ENCODE peak calls at places on chromosomes 13 and 19, in four cellular contexts. U is gastrocnemius medialis, L is adrenal gland, B is Peyer's patch. W is an unnamed sample.

GRCh38 chr19:44925114-44925891 is 10.9 kb downstream of the APOC1 start:
- DNase-seq in U (peak), L (peak), B (peak), W (peak)

GRCh38 chr19:18796239-18796638 is 5.1 kb upstream of the COMP start:
- DNase-seq in U (no peak), L (no peak), B (no peak), W (no peak)

GRCh38 chr19:1884719-1885334 is 469 bp downstream of the ABHD17A start:
- DNase-seq in U (no peak), L (no peak), B (no peak), W (no peak)

GRCh38 chr13:32243695-32244094 is 71.5 kb downstream of the ZAR1L start:
- DNase-seq in U (no peak), L (no peak), B (no peak), W (no peak)

GRCh38 chr13:40026174-40026585 is 370.7 kb downstream of the COG6 start:
- DNase-seq in U (no peak), L (no peak), B (no peak), W (no peak)

GRCh38 chr13:85497652-85498051 is 301.6 kb downstream of the SLITRK6 start:
- DNase-seq in U (no peak), L (no peak), B (no peak), W (no peak)

GRCh38 chr13:30340367-30341184 is 33.2 kb upstream of the KATNAL1 start:
- DNase-seq in U (peak), L (peak), B (peak), W (peak)

GRCh38 chr13:77040076-77040475 is 13.1 kb upstream of the FBXL3 start:
- DNase-seq in U (no peak), L (no peak), B (no peak), W (no peak)

GRCh38 chr13:68047889-68048288 is 817.8 kb upstream of the PCDH9 start:
- DNase-seq in U (no peak), L (no peak), B (no peak), W (no peak)

GRCh38 chr13:104357672-104358314 is 1291.6 kb upstream of the SLC10A2 start:
- DNase-seq in U (no peak), L (no peak), B (no peak), W (no peak)

GRCh38 chr19:48480151-48480475 is 10.9 kb downstream of the CYTH2 start:
- DNase-seq in U (peak), L (no peak), B (peak), W (no peak)

GRCh38 chr13:24118576-24118975 is 41.9 kb upstream of the SPATA13 start:
- DNase-seq in U (no peak), L (no peak), B (no peak), W (no peak)

GRCh38 chr19:33484226-33484774 is 37.3 kb downstream of the PEPD start:
- DNase-seq in U (no peak), L (no peak), B (no peak), W (no peak)

GRCh38 chr13:26956532-26957142 is 196.1 kb upstream of the GPR12 start:
- DNase-seq in U (no peak), L (no peak), B (peak), W (peak)

GRCh38 chr13:105346141-105346766 is 1189.2 kb downstream of the EFNB2 start:
- DNase-seq in U (no peak), L (no peak), B (no peak), W (no peak)

GRCh38 chr19:1725100-1726064 is 27.9 kb upstream of the ONECUT3 start:
- DNase-seq in U (no peak), L (peak), B (no peak), W (no peak)

GRCh38 chr13:33277946-33278345 is 7.6 kb downstream of the STARD13 start:
- DNase-seq in U (no peak), L (no peak), B (no peak), W (no peak)

DNA sequence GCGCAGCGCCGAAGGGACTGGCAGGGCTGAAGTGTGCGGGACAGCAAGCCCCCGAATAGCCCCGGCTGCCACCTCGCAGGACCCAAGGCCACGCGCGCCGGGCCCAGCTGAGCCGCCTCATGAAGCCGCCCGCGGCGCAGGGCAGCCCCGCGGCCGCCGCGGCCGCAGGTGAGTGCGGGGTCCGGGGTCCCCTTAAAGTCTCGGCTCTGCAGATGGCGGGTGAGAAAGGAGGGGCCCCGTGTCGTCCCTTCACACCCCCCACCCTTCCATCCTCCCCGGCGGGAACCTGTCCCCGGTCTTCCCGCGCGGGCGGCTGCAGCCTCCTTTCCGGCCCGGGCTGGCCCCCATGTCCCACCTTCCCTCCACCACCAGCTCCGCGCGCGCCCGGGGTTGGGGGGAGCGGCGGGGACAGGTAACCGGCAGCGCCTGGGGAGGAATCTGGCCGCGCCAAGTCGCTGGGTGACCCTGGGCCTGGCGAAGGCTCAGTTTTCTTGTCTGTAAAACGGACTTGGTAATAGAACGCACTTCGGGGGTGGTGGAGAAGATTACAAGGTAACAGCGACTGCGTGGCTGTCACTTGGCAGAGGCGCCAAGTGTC is 338 bp downstream of the RGCC start:
- DNase-seq in U (no peak), L (no peak), B (peak), W (peak)
- TF ChIP-seq POLR2A in U (no peak), L (no peak), B (no peak), W (no peak)

GRCh38 chr13:50990050-50990449 is 80.5 kb downstream of the RNASEH2B start:
- DNase-seq in U (no peak), L (no peak), B (no peak), W (no peak)

GRCh38 chr13:50990540-50991506 is 81.2 kb downstream of the RNASEH2B start:
- DNase-seq in U (no peak), L (peak), B (peak), W (no peak)

GRCh38 chr13:50993371-50993770 is 83.8 kb downstream of the RNASEH2B start:
- DNase-seq in U (no peak), L (no peak), B (no peak), W (no peak)

GRCh38 chr13:50993908-50994307 is 84.3 kb downstream of the RNASEH2B start:
- DNase-seq in U (no peak), L (no peak), B (no peak), W (no peak)

GRCh38 chr13:50991624-50992610 is 82.3 kb downstream of the RNASEH2B start:
- DNase-seq in U (no peak), L (no peak), B (no peak), W (peak)
- TF ChIP-seq POLR2A in U (no peak), L (no peak), B (no peak), W (no peak)

GRCh38 chr19:6530385-6531162 is at the start of gene TNFSF9:
- DNase-seq in U (peak), L (peak), B (peak), W (peak)
- TF ChIP-seq POLR2A in U (peak), L (peak), B (peak), W (peak)

DNA sequence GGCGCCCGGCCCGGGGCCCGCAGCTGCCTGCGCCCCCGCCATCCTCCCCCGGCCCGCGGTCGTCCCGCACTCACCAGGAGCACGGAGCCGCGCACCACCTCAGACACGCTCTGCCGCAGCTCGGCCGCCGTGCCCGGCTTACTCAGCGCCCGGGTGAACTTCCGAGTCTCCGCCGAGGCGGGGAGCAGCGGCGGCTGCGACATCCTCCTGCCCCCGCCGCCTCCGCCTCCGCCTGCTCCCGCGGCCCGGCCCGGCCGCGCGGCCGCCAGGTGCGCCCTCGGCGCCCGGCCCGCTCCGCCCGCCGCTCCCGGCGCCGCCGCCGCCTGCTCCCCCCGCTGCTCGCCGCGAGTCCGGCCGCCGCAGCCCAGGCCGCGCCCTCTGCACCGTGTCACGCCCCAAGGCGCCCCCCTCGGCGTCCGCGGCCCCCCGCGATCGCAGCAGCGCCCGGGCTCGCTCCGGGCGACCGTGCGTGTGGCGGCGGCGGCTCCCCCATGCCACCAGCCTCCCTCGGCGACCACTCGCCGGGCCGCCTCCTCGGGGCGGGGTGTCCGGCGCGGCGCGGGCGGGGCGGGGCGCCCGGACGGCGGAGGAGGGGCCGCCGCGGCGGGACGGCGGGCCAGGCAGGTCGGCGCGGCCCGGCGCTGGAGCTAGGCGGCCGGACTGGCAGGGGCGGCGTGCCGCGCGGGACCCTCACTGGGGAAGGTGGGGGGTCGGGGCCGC is 108.4 kb upstream of the DOCK9 start:
- DNase-seq in U (no peak), L (peak), B (peak), W (peak)
- TF ChIP-seq POLR2A in U (peak), L (peak), B (peak), W (no peak)

DNA sequence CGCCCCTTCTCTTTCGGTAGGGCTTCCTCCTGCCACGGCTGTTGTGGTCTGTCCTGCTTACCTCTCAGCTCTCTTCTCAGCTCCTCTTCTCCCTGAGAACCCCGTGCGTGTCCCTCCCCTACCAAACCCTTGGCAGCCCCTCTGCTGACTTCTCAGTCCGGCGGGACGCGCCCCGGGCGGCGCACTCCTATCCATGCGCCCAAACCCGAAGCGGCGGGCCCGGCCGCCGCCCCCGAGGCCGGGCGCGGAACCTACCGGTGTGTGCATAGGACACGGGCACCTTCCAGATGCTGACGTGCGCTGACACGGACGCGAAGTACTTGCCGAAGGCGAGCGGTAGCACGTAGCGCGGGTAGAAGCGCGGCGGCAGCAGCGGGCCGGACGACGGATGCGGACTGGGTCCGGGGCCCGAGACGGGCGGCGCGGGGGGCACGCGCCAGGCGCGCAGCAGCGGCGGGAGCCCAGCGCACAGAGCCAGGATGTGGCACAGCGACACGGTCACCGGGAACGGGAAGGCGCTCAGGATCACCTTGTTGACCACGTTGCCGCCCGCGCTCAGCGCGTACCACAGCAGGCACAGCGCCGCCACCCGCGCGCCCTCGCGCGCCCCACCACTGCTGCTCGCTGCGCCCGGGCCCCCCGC is 405 bp downstream of the SLC35E1 start:
- DNase-seq in U (no peak), L (peak), B (no peak), W (peak)
- TF ChIP-seq POLR2A in U (no peak), L (no peak), B (no peak), W (no peak)

GRCh38 chr19:6418562-6418932 is 6.1 kb downstream of the KHSRP start:
- DNase-seq in U (no peak), L (no peak), B (no peak), W (no peak)

GRCh38 chr19:6415592-6416190 is 8.9 kb downstream of the KHSRP start:
- DNase-seq in U (no peak), L (no peak), B (no peak), W (no peak)

GRCh38 chr19:6416658-6417405 is 7.8 kb downstream of the KHSRP start:
- DNase-seq in U (no peak), L (no peak), B (no peak), W (no peak)

GRCh38 chr19:6414793-6415591 is 9.6 kb downstream of the KHSRP start:
- DNase-seq in U (no peak), L (no peak), B (no peak), W (no peak)

GRCh38 chr19:6417713-6418561 is 6.7 kb downstream of the KHSRP start:
- DNase-seq in U (no peak), L (peak), B (no peak), W (no peak)
- TF ChIP-seq POLR2A in U (no peak), L (no peak), B (no peak), W (no peak)

GRCh38 chr13:44853641-44854040 is 135.6 kb downstream of the NUFIP1 start:
- DNase-seq in U (peak), L (no peak), B (peak), W (no peak)

GRCh38 chr13:44857061-44857460 is 132.2 kb downstream of the NUFIP1 start:
- DNase-seq in U (no peak), L (no peak), B (no peak), W (no peak)

GRCh38 chr13:44855860-44856259 is 133.4 kb downstream of the NUFIP1 start:
- DNase-seq in U (no peak), L (no peak), B (no peak), W (no peak)

GRCh38 chr13:44857736-44858135 is 131.5 kb downstream of the NUFIP1 start:
- DNase-seq in U (no peak), L (no peak), B (no peak), W (no peak)

DNA sequence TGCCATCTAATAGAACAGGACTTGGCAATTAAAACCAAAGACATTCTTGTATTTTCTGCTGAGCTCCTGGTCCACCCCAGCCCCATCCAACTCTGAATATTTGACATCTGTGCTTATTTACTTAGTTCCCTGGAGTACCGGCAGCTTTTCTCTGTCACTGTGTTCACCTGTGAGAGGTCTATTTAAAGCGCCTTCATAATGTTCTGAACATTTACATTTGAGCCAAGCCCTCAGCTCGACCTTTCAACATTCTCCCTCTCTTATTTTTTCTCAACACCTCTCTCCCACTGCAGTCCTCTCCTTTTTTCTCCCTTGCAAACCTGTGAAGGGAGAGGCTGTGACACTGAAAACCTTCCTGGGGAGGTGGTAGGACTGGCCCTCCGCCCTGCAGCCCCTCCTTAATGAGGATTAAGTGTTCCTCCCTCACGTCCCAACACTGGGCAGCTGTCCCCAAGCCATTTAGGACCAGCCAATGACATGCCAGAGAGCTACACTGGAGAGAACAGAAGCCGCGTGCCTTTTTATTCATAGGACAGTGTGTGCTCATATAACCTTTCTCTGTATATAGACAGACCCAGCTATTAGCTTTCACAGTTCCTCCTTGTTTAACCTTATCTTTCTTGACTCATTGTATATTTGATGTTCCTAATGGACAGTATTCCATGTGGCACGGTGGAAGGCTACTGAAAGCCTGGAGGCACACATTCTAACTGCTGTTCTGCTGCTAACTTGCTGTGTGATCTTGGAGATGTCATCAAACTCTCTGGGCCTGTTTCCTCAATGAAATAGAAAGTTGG is 134.8 kb downstream of the NUFIP1 start:
- DNase-seq in U (peak), L (no peak), B (peak), W (no peak)
- TF ChIP-seq POLR2A in U (peak), L (no peak), B (no peak), W (no peak)

GRCh38 chr13:92745233-92745632 is 481.4 kb upstream of the GPC6 start:
- DNase-seq in U (no peak), L (no peak), B (no peak), W (no peak)
- TF ChIP-seq POLR2A in U (no peak), L (no peak), B (no peak), W (no peak)

DNA sequence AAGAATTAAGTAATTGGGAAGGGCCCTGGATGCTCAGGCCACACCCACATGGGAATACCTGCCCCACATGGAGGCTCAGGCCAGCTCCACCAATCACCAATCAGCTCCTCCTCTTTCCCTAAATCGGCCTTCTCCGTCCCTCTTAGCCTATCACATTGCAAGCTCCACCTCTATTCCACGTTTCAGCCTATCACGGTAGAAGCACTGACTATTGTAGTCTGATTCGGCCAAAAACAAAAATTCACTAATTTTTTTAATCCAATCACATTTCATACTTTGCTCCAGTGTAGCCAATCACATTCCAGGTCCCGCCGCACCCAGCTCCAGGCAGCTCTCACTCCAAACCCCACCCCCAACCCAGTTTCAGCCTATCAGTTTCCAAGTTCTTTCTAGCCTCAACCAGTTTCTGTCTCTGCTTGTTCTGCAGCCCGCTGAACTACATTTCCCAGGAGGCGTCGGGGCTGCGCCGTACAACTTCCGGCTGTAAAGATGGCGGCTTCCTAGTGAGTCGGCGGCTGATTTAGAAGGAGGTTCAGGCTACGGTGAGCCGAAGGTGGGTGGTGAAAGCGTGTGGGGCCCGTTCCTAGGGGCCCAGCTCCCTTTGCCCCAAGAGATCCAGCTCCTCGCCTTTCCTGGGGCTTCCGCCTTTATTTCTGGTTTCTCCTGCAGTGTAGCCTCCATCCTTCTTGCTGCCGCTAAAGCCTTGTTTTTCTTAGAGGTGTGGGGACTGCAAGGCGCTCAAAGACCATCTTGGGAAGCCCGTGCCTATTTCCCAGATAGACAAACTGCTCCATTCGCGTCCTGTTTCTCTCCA is at the start of gene BABAM1:
- DNase-seq in U (peak), L (peak), B (peak), W (peak)
- TF ChIP-seq POLR2A in U (peak), L (peak), B (no peak), W (peak)

W was measured in NB4.